ENCODE peak calls at places on chromosome 17, in four cellular contexts. N is ovary, H is A549, R is esophagus squamous epithelium. U is an unnamed sample.

GRCh38 chr17:21289175-21289901 is 4.8 kb downstream of the MAP2K3 start:
- DNase-seq in R (no peak), N (peak; percentile 27), H (no peak), U (no peak)

GRCh38 chr17:42979511-42980273 is at the start of gene PTGES3L:
- DNase-seq in N (no peak), R (no peak), H (peak; percentile 57), U (peak; percentile 88)

GRCh38 chr17:82317394-82318168 is at the start of gene CD7:
- DNase-seq in R (no peak), H (no peak), N (no peak), U (no peak)

GRCh38 chr17:47810200-47810821 is 11.3 kb downstream of the OSBPL7 start:
- DNase-seq in N (peak; percentile 25), H (peak; percentile 75), R (no peak), U (peak; percentile 15)

GRCh38 chr17:63282455-63282854 is 163.7 kb downstream of the CYB561 start:
- DNase-seq in R (no peak), N (no peak), H (no peak), U (no peak)

GRCh38 chr17:48622857-48623256 is 3.3 kb downstream of the HOXB9 start:
- DNase-seq in R (no peak), N (no peak), H (no peak), U (no peak)

GRCh38 chr17:27492470-27492869 is 36.2 kb downstream of the KSR1 start:
- DNase-seq in H (no peak), R (no peak), N (no peak), U (no peak)

GRCh38 chr17:75822119-75822799 is 21.9 kb downstream of the UNC13D start:
- DNase-seq in R (no peak), N (peak; percentile 68), H (no peak), U (no peak)

DNA sequence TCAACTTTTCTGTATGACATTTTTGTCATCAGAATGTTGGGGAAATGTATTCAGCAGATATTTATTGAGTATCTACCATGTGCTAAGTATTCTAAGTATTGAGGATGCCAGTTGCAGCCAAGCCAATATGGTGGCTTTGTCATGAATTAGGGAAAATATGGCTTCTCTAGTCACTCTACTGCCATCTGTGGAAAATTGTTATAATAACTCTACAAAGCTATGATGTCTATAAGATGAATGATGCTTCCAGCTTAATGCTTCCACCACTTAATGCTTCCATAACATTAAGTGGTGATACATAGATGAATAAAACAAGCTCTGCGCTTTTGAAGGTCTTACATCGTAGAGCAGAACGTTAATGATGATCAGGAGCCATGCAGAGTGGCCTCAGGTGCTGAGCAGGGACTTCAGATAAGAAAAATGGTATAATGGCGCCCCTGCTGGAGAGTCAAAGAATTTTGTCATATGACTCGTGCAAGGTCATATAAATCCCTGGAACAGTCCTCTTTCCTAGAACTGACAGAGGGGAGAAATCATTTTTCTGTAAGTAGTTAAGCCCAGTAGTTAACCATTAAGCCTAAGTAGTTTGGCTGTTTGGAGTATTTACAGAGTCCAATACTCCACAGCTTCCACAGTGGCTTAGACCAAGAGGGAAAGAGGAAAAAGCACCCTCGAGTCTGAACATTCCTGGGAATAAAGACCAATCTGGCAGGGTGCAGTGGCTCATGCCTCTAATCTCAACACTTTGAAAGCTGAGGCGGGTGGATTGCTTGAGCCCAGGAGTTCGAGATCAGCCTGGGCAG is 2.7 kb upstream of the TMIGD1 start:
- DNase-seq in N (no peak), R (no peak), H (peak; percentile 66), U (no peak)
- H3K27ac ChIP-seq in N (no peak overlapping the region), R (no peak overlapping the region), H (peak overlapping the region; percentile 36), U (no peak overlapping the region)

GRCh38 chr17:78123258-78123929 is 5.2 kb downstream of the TMC6 start:
- DNase-seq in N (no peak), R (no peak), H (no peak), U (no peak)
- H3K4me1 ChIP-seq in N (no peaks in the 10 kb centered on the region), R (peaks cover 37% of the 10 kb centered on the region), H (peaks cover 10% of the 10 kb centered on the region), U (peaks cover 40% of the 10 kb centered on the region)

GRCh38 chr17:11618861-11619566 is 20.7 kb downstream of the DNAH9 start:
- DNase-seq in R (no peak), N (no peak), H (no peak), U (no peak)
- TF ChIP-seq POLR2A in R (no peak), N (no peak), H (no peak), U (no peak)

GRCh38 chr17:17818088-17818526 is 18.7 kb downstream of the SREBF1 start:
- DNase-seq in N (no peak), H (no peak), R (no peak), U (no peak)
- H3K27ac ChIP-seq in N (no peak overlapping the region), H (peak overlapping the region; percentile 93), R (peak overlapping the region; percentile 92), U (no peak overlapping the region)

U was measured in heart left ventricle.